ENCODE peak calls at places on chromosomes 13 and 19, in seven cellular contexts. One of them, this sample, is unnamed.

GRCh38 chr13:67651908-67652307 is 421.8 kb upstream of the PCDH9 start:
- DNase-seq in choroid plexus epithelial cell: no peak
- DNase-seq in left colon: no peak
- DNase-seq in heart right ventricle: no peak
- DNase-seq in stimulated activated CD8-positive, alpha-beta memory T cell treated with anti-CD3 and anti-CD28 coated beads, Interleukin-12 subunit alpha, Interleukin-12 subunit beta, amount 100 ng/mL, for 4 hours: no peak
- DNase-seq in ACHN: no peak
- DNase-seq in body of pancreas: no peak
- DNase-seq in this sample: no peak

GRCh38 chr13:39684531-39685137 is 29.2 kb downstream of the COG6 start:
- DNase-seq in choroid plexus epithelial cell: peak
- DNase-seq in left colon: no peak
- DNase-seq in heart right ventricle: no peak
- DNase-seq in stimulated activated CD8-positive, alpha-beta memory T cell treated with anti-CD3 and anti-CD28 coated beads, Interleukin-12 subunit alpha, Interleukin-12 subunit beta, amount 100 ng/mL, for 4 hours: no peak
- DNase-seq in ACHN: peak
- DNase-seq in body of pancreas: no peak
- DNase-seq in this sample: peak

GRCh38 chr13:79229761-79230160 is 176.3 kb downstream of the RBM26 start:
- DNase-seq in choroid plexus epithelial cell: no peak
- DNase-seq in left colon: no peak
- DNase-seq in heart right ventricle: no peak
- DNase-seq in stimulated activated CD8-positive, alpha-beta memory T cell treated with anti-CD3 and anti-CD28 coated beads, Interleukin-12 subunit alpha, Interleukin-12 subunit beta, amount 100 ng/mL, for 4 hours: no peak
- DNase-seq in ACHN: no peak
- DNase-seq in body of pancreas: no peak
- DNase-seq in this sample: no peak

GRCh38 chr19:3057275-3057714 is 5.0 kb downstream of the TLE5 start:
- DNase-seq in choroid plexus epithelial cell: peak
- DNase-seq in left colon: peak
- DNase-seq in heart right ventricle: peak
- DNase-seq in stimulated activated CD8-positive, alpha-beta memory T cell treated with anti-CD3 and anti-CD28 coated beads, Interleukin-12 subunit alpha, Interleukin-12 subunit beta, amount 100 ng/mL, for 4 hours: no peak
- DNase-seq in ACHN: no peak
- DNase-seq in body of pancreas: peak
- DNase-seq in this sample: no peak

GRCh38 chr19:34274284-34274826 is 20.0 kb downstream of the GARRE1 start:
- DNase-seq in choroid plexus epithelial cell: no peak
- DNase-seq in left colon: no peak
- DNase-seq in heart right ventricle: no peak
- DNase-seq in stimulated activated CD8-positive, alpha-beta memory T cell treated with anti-CD3 and anti-CD28 coated beads, Interleukin-12 subunit alpha, Interleukin-12 subunit beta, amount 100 ng/mL, for 4 hours: no peak
- DNase-seq in ACHN: no peak
- DNase-seq in body of pancreas: no peak
- DNase-seq in this sample: no peak

GRCh38 chr19:56109216-56109615 is 11.9 kb downstream of the ZNF787 start:
- DNase-seq in choroid plexus epithelial cell: peak
- DNase-seq in left colon: no peak
- DNase-seq in heart right ventricle: no peak
- DNase-seq in stimulated activated CD8-positive, alpha-beta memory T cell treated with anti-CD3 and anti-CD28 coated beads, Interleukin-12 subunit alpha, Interleukin-12 subunit beta, amount 100 ng/mL, for 4 hours: no peak
- DNase-seq in ACHN: no peak
- DNase-seq in body of pancreas: no peak
- DNase-seq in this sample: peak

GRCh38 chr13:63497601-63498000 is 2082.0 kb upstream of the PCDH20 start:
- DNase-seq in choroid plexus epithelial cell: peak
- DNase-seq in left colon: no peak
- DNase-seq in heart right ventricle: no peak
- DNase-seq in stimulated activated CD8-positive, alpha-beta memory T cell treated with anti-CD3 and anti-CD28 coated beads, Interleukin-12 subunit alpha, Interleukin-12 subunit beta, amount 100 ng/mL, for 4 hours: no peak
- DNase-seq in ACHN: no peak
- DNase-seq in body of pancreas: no peak
- DNase-seq in this sample: peak

GRCh38 chr19:9156304-9156703 is 16.1 kb downstream of the ZNF317 start:
- DNase-seq in choroid plexus epithelial cell: no peak
- DNase-seq in left colon: no peak
- DNase-seq in heart right ventricle: no peak
- DNase-seq in stimulated activated CD8-positive, alpha-beta memory T cell treated with anti-CD3 and anti-CD28 coated beads, Interleukin-12 subunit alpha, Interleukin-12 subunit beta, amount 100 ng/mL, for 4 hours: no peak
- DNase-seq in ACHN: no peak
- DNase-seq in body of pancreas: no peak
- DNase-seq in this sample: no peak

GRCh38 chr13:30832845-30833332 is 73.2 kb upstream of the MEDAG start:
- DNase-seq in choroid plexus epithelial cell: peak
- DNase-seq in left colon: peak
- DNase-seq in heart right ventricle: peak
- DNase-seq in stimulated activated CD8-positive, alpha-beta memory T cell treated with anti-CD3 and anti-CD28 coated beads, Interleukin-12 subunit alpha, Interleukin-12 subunit beta, amount 100 ng/mL, for 4 hours: no peak
- DNase-seq in ACHN: peak
- DNase-seq in body of pancreas: peak
- DNase-seq in this sample: peak

GRCh38 chr13:43905435-43906031 is 25.8 kb downstream of the LACC1 start:
- DNase-seq in choroid plexus epithelial cell: peak
- DNase-seq in left colon: no peak
- DNase-seq in heart right ventricle: no peak
- DNase-seq in stimulated activated CD8-positive, alpha-beta memory T cell treated with anti-CD3 and anti-CD28 coated beads, Interleukin-12 subunit alpha, Interleukin-12 subunit beta, amount 100 ng/mL, for 4 hours: no peak
- DNase-seq in ACHN: peak
- DNase-seq in body of pancreas: peak
- DNase-seq in this sample: peak

GRCh38 chr13:26498524-26499208 is 58.8 kb upstream of the WASF3 start:
- DNase-seq in choroid plexus epithelial cell: peak
- DNase-seq in left colon: no peak
- DNase-seq in heart right ventricle: no peak
- DNase-seq in stimulated activated CD8-positive, alpha-beta memory T cell treated with anti-CD3 and anti-CD28 coated beads, Interleukin-12 subunit alpha, Interleukin-12 subunit beta, amount 100 ng/mL, for 4 hours: no peak
- DNase-seq in ACHN: no peak
- DNase-seq in body of pancreas: no peak
- DNase-seq in this sample: no peak

GRCh38 chr13:28820099-28821051 is at the start of gene MTUS2:
- DNase-seq in choroid plexus epithelial cell: peak
- DNase-seq in left colon: no peak
- DNase-seq in heart right ventricle: no peak
- DNase-seq in stimulated activated CD8-positive, alpha-beta memory T cell treated with anti-CD3 and anti-CD28 coated beads, Interleukin-12 subunit alpha, Interleukin-12 subunit beta, amount 100 ng/mL, for 4 hours: peak
- DNase-seq in ACHN: no peak
- DNase-seq in body of pancreas: peak
- DNase-seq in this sample: no peak

GRCh38 chr13:98199480-98199879 is 22.4 kb upstream of the RNF113B start:
- DNase-seq in choroid plexus epithelial cell: no peak
- DNase-seq in left colon: no peak
- DNase-seq in heart right ventricle: no peak
- DNase-seq in stimulated activated CD8-positive, alpha-beta memory T cell treated with anti-CD3 and anti-CD28 coated beads, Interleukin-12 subunit alpha, Interleukin-12 subunit beta, amount 100 ng/mL, for 4 hours: no peak
- DNase-seq in ACHN: no peak
- DNase-seq in body of pancreas: no peak
- DNase-seq in this sample: peak